ENCODE peak calls at places on chromosomes 12 and 14, in seven cellular contexts. T is testis; Z is CD4-positive, alpha-beta memory T cell; Q is aorta; V is stomach; Y is esophagus muscularis mucosa; G is IMR-90. S is an unnamed sample.

GRCh38 chr12:96094201-96094600 is 58.8 kb upstream of the LTA4H start:
- DNase-seq in T (no peak), Z (no peak), Q (no peak), V (peak; percentile 45), Y (no peak), G (no peak), S (no peak)

GRCh38 chr12:62732861-62733427 is 202.0 kb downstream of the PPM1H start:
- DNase-seq in T (no peak), Z (no peak), Q (no peak), V (no peak), Y (no peak), G (peak; percentile 73), S (no peak)

GRCh38 chr12:119302334-119303132 is 32.0 kb upstream of the CCDC60 start:
- DNase-seq in T (no peak), Z (no peak), Q (no peak), V (no peak), Y (no peak), G (no peak), S (no peak)

GRCh38 chr12:108296933-108297332 is 42.2 kb downstream of the CMKLR1 start:
- DNase-seq in T (no peak), Z (no peak), Q (no peak), V (no peak), Y (no peak), G (no peak), S (no peak)

GRCh38 chr12:80567391-80567790 is 123.4 kb downstream of the PTPRQ start:
- DNase-seq in T (no peak), Z (no peak), Q (no peak), V (no peak), Y (no peak), G (peak; percentile 64), S (no peak)

GRCh38 chr12:119593578-119594398 is at the start of gene TMEM233:
- DNase-seq in T (no peak), Z (no peak), Q (peak; percentile 79), V (no peak), Y (peak; percentile 85), G (no peak), S (no peak)

GRCh38 chr12:91685917-91686316 is 459.7 kb downstream of the BTG1 start:
- DNase-seq in T (no peak), Z (no peak), Q (no peak), V (no peak), Y (no peak), G (peak; percentile 11), S (no peak)

GRCh38 chr14:33836203-33836894 is 114.5 kb downstream of the EGLN3 start:
- DNase-seq in T (no peak), Z (no peak), Q (no peak), V (no peak), Y (peak; percentile 68), G (no peak), S (no peak)

GRCh38 chr12:76706099-76706498 is 57.8 kb upstream of the ZDHHC17 start:
- DNase-seq in T (no peak), Z (no peak), Q (no peak), V (no peak), Y (no peak), G (peak; percentile 56), S (no peak)

GRCh38 chr12:121581681-121582439 is 1.0 kb upstream of the KDM2B start:
- DNase-seq in T (no peak), Z (peak; percentile 22), Q (no peak), V (peak; percentile 36), Y (no peak), G (peak; percentile 50), S (no peak)

GRCh38 chr14:34064349-34064748 is 113.5 kb upstream of the EGLN3 start:
- DNase-seq in T (peak; percentile 58), Z (no peak), Q (no peak), V (peak; percentile 31), Y (peak; percentile 94), G (peak; percentile 11), S (no peak)

GRCh38 chr14:51622376-51622775 is 29.3 kb upstream of the FRMD6 start:
- DNase-seq in T (no peak), Z (no peak), Q (no peak), V (no peak), Y (no peak), G (no peak), S (no peak)

GRCh38 chr12:77746108-77746507 is 84.6 kb upstream of the NAV3 start:
- DNase-seq in T (no peak), Z (no peak), Q (no peak), V (no peak), Y (no peak), G (peak; percentile 38), S (no peak)

DNA sequence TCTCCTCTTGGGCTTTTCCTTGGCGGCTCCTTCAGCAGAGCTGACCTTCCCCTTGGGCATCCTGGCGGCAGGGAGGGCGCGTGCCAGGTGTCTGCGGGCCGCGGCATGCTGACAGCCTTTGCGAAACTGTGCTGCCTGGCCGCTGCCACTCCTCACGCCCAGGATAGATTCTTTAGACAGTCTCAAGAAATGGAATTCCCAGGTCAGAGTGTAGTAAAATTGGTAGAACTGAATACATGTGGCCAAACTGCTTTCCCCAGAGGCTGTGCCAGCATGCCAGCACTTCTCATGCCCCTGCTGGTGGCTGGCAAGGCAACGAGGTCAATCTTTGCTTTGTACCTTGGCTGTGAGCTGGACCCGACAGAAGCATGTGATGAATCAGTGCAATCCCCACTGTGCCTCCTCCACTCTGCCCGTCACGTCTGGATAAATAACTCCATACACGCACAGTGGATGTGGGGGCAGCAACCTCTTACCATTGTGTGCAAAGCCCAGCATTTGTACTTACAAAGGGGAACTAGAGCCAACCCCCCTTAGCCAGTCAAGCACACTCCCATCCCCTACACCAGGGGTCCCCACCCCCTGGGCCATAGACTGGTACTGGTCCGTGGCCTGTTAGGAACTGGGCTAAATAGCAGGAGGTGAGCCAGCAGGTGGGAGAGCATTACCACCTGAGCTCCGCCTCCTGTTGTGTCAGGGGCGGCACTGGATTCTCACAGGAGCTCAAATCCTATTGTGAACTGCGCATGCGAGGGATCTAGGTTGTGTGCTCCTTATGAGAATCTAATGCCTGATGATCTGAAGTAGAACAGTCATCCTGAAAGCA is 90.9 kb downstream of the ACTN1 start:
- DNase-seq in T (no peak), Z (no peak), Q (peak; percentile 76), V (no peak), Y (no peak), G (no peak), S (no peak)
- H3K27ac ChIP-seq in T (no peak overlapping the region), Z (no peak overlapping the region), Q (no peak overlapping the region), V (no peak overlapping the region), Y (peak overlapping the region; percentile 98), G (no peak overlapping the region), S (no peak overlapping the region)

GRCh38 chr12:113818833-113819232 is 147.3 kb downstream of the RBM19 start:
- DNase-seq in T (peak; percentile 18), Z (no peak), Q (no peak), V (no peak), Y (no peak), G (no peak), S (no peak)

GRCh38 chr12:113819495-113819894 is 146.6 kb downstream of the RBM19 start:
- DNase-seq in T (no peak), Z (no peak), Q (no peak), V (no peak), Y (no peak), G (no peak), S (no peak)

GRCh38 chr12:113822986-113823385 is 143.1 kb downstream of the RBM19 start:
- DNase-seq in T (no peak), Z (no peak), Q (no peak), V (no peak), Y (no peak), G (no peak), S (no peak)

GRCh38 chr12:113820310-113820709 is 145.8 kb downstream of the RBM19 start:
- DNase-seq in T (no peak), Z (no peak), Q (no peak), V (no peak), Y (no peak), G (no peak), S (no peak)

DNA sequence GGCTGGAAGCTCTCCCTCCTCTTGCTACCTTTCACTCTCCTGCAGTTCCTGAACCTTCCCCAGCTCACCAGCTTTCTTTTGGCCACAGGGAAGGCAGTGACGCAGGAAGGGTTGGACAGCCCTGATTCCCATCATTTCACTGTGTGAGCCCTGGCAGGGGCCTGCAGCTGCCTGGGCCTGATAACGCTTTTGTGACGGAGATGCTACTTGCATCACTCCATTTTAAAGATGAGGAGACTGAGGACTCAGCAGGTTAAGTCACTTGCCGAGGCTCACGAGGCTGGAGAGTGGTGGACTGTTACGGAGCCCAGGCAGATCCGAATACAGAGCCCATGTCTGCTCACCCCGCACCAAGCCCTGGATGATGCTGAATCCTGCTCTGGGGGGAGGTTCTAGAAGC is 145.3 kb downstream of the RBM19 start:
- DNase-seq in T (no peak), Z (no peak), Q (no peak), V (no peak), Y (no peak), G (no peak), S (no peak)
- H3K27me3 ChIP-seq in T (no peaks in the 10 kb centered on the region), Z (no peaks in the 10 kb centered on the region), Q (no peaks in the 10 kb centered on the region), V (no peaks in the 10 kb centered on the region), Y (no peaks in the 10 kb centered on the region), G (no peaks in the 10 kb centered on the region), S (no peaks in the 10 kb centered on the region)

GRCh38 chr12:34210183-34210582 is 187.9 kb downstream of the ALG10 start:
- DNase-seq in T (no peak), Z (no peak), Q (no peak), V (no peak), Y (peak; percentile 86), G (no peak), S (no peak)

GRCh38 chr12:34212651-34213050 is 190.4 kb downstream of the ALG10 start:
- DNase-seq in T (no peak), Z (no peak), Q (no peak), V (no peak), Y (peak; percentile 50), G (no peak), S (no peak)

GRCh38 chr12:34209259-34209835 is 187.1 kb downstream of the ALG10 start:
- DNase-seq in T (no peak), Z (no peak), Q (no peak), V (no peak), Y (peak; percentile 87), G (no peak), S (no peak)

GRCh38 chr12:34208331-34209258 is 186.3 kb downstream of the ALG10 start:
- DNase-seq in T (no peak), Z (no peak), Q (no peak), V (no peak), Y (peak; percentile 89), G (no peak), S (no peak)

DNA sequence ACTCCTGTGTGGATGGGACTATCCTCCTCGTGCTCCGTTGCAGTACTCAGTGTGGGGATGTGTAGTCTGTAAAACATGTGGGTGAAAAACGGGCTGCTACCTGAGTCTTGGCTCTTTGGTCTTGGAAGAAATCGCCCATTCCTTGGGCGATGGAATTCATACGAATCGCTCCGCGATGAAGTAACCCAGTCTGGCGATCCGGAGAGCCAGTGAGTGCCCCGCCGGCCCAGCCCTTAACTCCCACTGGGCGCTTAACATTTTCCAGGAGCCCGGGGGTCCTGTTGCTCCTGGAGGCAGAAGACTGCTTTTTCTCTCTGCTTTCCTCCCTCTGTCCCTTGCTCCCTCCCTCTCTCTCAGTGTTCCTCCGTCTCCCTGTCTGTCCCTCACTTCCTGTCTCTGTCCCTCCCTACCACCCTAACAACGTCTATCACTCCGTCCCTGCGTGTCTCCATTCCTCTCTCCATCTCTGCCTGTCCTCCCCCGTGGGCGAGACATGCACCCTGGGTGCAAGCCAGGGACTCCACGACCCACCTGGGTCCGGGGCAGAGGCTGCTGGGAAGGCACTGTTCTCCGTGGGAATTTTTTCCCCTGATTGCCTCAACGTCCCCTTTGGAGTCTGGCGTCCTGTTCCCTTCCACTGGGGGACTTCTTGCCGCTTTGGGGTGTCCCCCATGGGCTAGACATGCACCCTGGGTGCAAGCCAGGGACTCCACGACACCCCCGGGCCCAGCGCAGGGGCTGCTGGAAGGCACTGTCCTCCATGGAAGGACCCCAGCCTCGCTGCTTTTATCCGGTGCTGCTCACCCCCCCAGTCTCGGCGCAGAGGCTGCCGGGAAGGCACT is 188.6 kb downstream of the ALG10 start:
- DNase-seq in T (no peak), Z (no peak), Q (no peak), V (no peak), Y (peak; percentile 81), G (no peak), S (no peak)
- H3K9me3 ChIP-seq in T (no peaks in the 10 kb centered on the region), Z (no peaks in the 10 kb centered on the region), Q (no peaks in the 10 kb centered on the region), V (no peaks in the 10 kb centered on the region), Y (no peaks in the 10 kb centered on the region), G (peaks cover 58% of the 10 kb centered on the region), S (no peaks in the 10 kb centered on the region)

GRCh38 chr12:47818382-47818700 is 1.4 kb downstream of the HDAC7 start:
- DNase-seq in T (no peak), Z (no peak), Q (no peak), V (no peak), Y (no peak), G (peak; percentile 43), S (no peak)
- H3K27ac ChIP-seq in T (peak overlapping the region; percentile 89), Z (peak overlapping the region; percentile 79), Q (no peak overlapping the region), V (peak overlapping the region; percentile 95), Y (peak overlapping the region; percentile 99), G (peak overlapping the region; percentile 99), S (peak overlapping the region; percentile 88)